ENCODE peak calls at places on chromosomes 7 and 10, in seven cellular contexts. A is SHP77; E is GM04504; Z is naive thymus-derived CD8-positive, alpha-beta T cell; V is brain microvascular endothelial cell; W is Caki2; R is stimulated activated CD4-positive, alpha-beta T cell treated with anti-CD3 and anti-CD28 coated beads, Interleukin-2, amount 100 ng/mL, for 48 hours. O is an unnamed sample.

GRCh38 chr7:218896-219580 is 26.7 kb downstream of the FAM20C start:
- DNase-seq in A (no peak), E (no peak), Z (no peak), V (no peak), W (no peak), R (no peak), O (no peak)

GRCh38 chr7:18401757-18402156 is 93.8 kb upstream of the HDAC9 start:
- DNase-seq in A (no peak), E (no peak), Z (no peak), V (no peak), W (no peak), R (no peak), O (no peak)

GRCh38 chr10:84348431-84348830 is 20.0 kb downstream of the CCSER2 start:
- DNase-seq in A (no peak), E (no peak), Z (no peak), V (peak; percentile 35), W (no peak), R (no peak), O (no peak)

GRCh38 chr7:104174798-104175197 is 33.0 kb downstream of the ORC5 start:
- DNase-seq in A (no peak), E (no peak), Z (no peak), V (no peak), W (no peak), R (no peak), O (no peak)

GRCh38 chr7:106372121-106372520 is 87.3 kb upstream of the NAMPT start:
- DNase-seq in A (no peak), E (no peak), Z (no peak), V (no peak), W (no peak), R (no peak), O (no peak)

GRCh38 chr7:11427686-11428273 is 404.2 kb downstream of the THSD7A start:
- DNase-seq in A (peak; percentile 64), E (peak; percentile 15), Z (no peak), V (peak; percentile 44), W (peak; percentile 35), R (no peak), O (peak; percentile 37)

GRCh38 chr10:98368644-98369043 is 46.3 kb downstream of the PYROXD2 start:
- DNase-seq in A (no peak), E (no peak), Z (no peak), V (no peak), W (no peak), R (no peak), O (no peak)

GRCh38 chr7:333399-333776 is 43.4 kb downstream of the FOXL3 start:
- DNase-seq in A (no peak), E (peak; percentile 13), Z (no peak), V (peak; percentile 40), W (peak; percentile 57), R (no peak), O (no peak)

GRCh38 chr10:79067241-79068202 is 1.2 kb upstream of the ZMIZ1 start:
- DNase-seq in A (peak; percentile 20), E (peak; percentile 76), Z (peak; percentile 77), V (peak; percentile 73), W (peak; percentile 85), R (peak; percentile 75), O (peak; percentile 91)

GRCh38 chr7:70183278-70183677 is 585.0 kb downstream of the AUTS2 start:
- DNase-seq in A (no peak), E (no peak), Z (no peak), V (no peak), W (peak; percentile 26), R (no peak), O (no peak)

GRCh38 chr7:24665564-24666294 is 91.5 kb downstream of the GSDME start:
- DNase-seq in A (peak; percentile 62), E (peak; percentile 22), Z (no peak), V (peak; percentile 54), W (peak; percentile 55), R (peak; percentile 43), O (peak; percentile 34)

GRCh38 chr10:73480158-73480557 is 15.7 kb downstream of the PPP3CB start:
- DNase-seq in A (no peak), E (peak; percentile 17), Z (no peak), V (no peak), W (peak; percentile 38), R (no peak), O (peak; percentile 49)

GRCh38 chr7:92614586-92615237 is 24.5 kb upstream of the FAM133B start:
- DNase-seq in A (peak; percentile 71), E (no peak), Z (no peak), V (no peak), W (no peak), R (no peak), O (no peak)

GRCh38 chr10:7511612-7512011 is 100.8 kb upstream of the SFMBT2 start:
- DNase-seq in A (no peak), E (no peak), Z (no peak), V (no peak), W (no peak), R (no peak), O (no peak)

GRCh38 chr10:11011436-11011835 is 6.2 kb upstream of the CELF2 start:
- DNase-seq in A (no peak), E (no peak), Z (no peak), V (no peak), W (no peak), R (no peak), O (no peak)

GRCh38 chr10:106450966-106451365 is 713.5 kb downstream of the SORCS1 start:
- DNase-seq in A (no peak), E (no peak), Z (no peak), V (no peak), W (no peak), R (no peak), O (no peak)

GRCh38 chr10:133258066-133258817 is 18.4 kb downstream of the ADAM8 start:
- DNase-seq in A (no peak), E (no peak), Z (no peak), V (no peak), W (no peak), R (peak; percentile 50), O (no peak)

GRCh38 chr7:149071641-149072437 is 18.7 kb downstream of the ZNF786 start:
- DNase-seq in A (no peak), E (no peak), Z (peak; percentile 43), V (no peak), W (no peak), R (peak; percentile 42), O (peak; percentile 60)

GRCh38 chr7:1121476-1121875 is 33.6 kb downstream of the GPER1 start:
- DNase-seq in A (no peak), E (no peak), Z (no peak), V (no peak), W (no peak), R (no peak), O (no peak)

O was measured in GM20000.